ENCODE peak calls at places on chromosomes 4 and X, in six cellular contexts. T is fibroblast of mammary gland, K is thoracic aorta, L is HCT116, Q is RWPE1, X is lung. J is an unnamed sample.

GRCh38 chrX:70062076-70062475 is at the start of gene OTUD6A:
- DNase-seq in Q (no peak), X (no peak), L (no peak), T (no peak), K (no peak), J (no peak)

GRCh38 chr4:8383451-8384160 is 56.9 kb downstream of the ACOX3 start:
- DNase-seq in X (no peak), Q (no peak), K (no peak), L (no peak), T (peak; percentile 36), J (no peak)

GRCh38 chrX:96102997-96103396 is 581.6 kb upstream of the DIAPH2 start:
- DNase-seq in L (no peak), T (no peak), K (no peak), X (no peak), Q (no peak), J (no peak)

GRCh38 chr4:81541546-81541945 is 69.8 kb upstream of the RASGEF1B start:
- DNase-seq in T (no peak), Q (no peak), L (no peak), K (no peak), X (no peak), J (no peak)

GRCh38 chrX:119753639-119754257 is 4.6 kb upstream of the SOWAHD start:
- DNase-seq in L (peak; percentile 48), K (no peak), Q (no peak), T (peak; percentile 51), X (no peak), J (no peak)

GRCh38 chr4:612052-612748 is 13.2 kb upstream of the PDE6B start:
- DNase-seq in K (no peak), L (no peak), T (no peak), X (no peak), Q (no peak), J (no peak)

GRCh38 chrX:116749943-116750342 is 287.2 kb upstream of the CT83 start:
- DNase-seq in K (no peak), Q (peak; percentile 65), X (no peak), T (no peak), L (no peak), J (no peak)

GRCh38 chr4:77801260-77801608 is 17.9 kb downstream of the CNOT6L start:
- DNase-seq in Q (no peak), K (no peak), X (no peak), L (no peak), T (no peak), J (no peak)

GRCh38 chrX:119638725-119639471 is 32.7 kb upstream of the NKRF start:
- DNase-seq in X (no peak), T (no peak), K (no peak), Q (no peak), L (no peak), J (no peak)

GRCh38 chrX:45322382-45322781 is 121.7 kb upstream of the DIPK2B start:
- DNase-seq in T (peak; percentile 88), X (peak; percentile 34), Q (peak; percentile 26), K (no peak), L (peak; percentile 51), J (peak; percentile 48)
- TF ChIP-seq CTCF in T (peak; percentile 61), X (peak; percentile 25), Q (peak; percentile 54), K (peak; percentile 38), L (peak; percentile 22), J (peak; percentile 64)

GRCh38 chr4:154049457-154050181 is 260.7 kb upstream of the SFRP2 start:
- DNase-seq in K (no peak), T (peak; percentile 82), X (no peak), Q (no peak), L (peak; percentile 16), J (peak; percentile 63)
- TF ChIP-seq CTCF in K (no peak), T (peak; percentile 17), X (no peak), Q (no peak), L (peak; percentile 51), J (peak; percentile 37)

DNA sequence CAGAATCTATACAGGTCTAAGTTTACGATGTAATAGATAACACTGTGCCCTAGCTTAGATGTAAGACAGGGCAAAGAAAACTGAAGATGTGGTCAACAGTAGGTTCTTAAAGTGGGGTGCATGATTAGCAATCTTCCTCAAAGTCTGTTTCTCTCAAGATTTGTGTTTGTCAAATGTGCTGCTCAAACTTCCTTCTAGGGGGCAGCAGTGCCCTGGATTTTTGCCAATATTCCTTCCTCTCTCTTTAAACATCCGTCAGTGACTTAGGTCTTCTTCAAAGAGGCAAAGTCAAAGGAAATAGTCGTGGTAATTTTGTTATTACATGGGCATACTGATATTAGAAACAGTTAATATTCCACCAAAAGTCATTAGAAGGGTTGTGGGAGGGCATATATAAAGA is 4.2 kb upstream of the PDHA2 start:
- DNase-seq in T (no peak), Q (no peak), X (no peak), K (no peak), L (peak; percentile 24), J (no peak)
- TF ChIP-seq CTCF in T (no peak), Q (no peak), X (no peak), K (no peak), L (peak; percentile 50), J (peak; percentile 46)

GRCh38 chr4:3040447-3041191 is 33.7 kb downstream of the HTT-AS start:
- DNase-seq in K (no peak), Q (no peak), L (no peak), X (no peak), T (no peak), J (no peak)

GRCh38 chr4:3043272-3044020 is 30.9 kb downstream of the HTT-AS start:
- DNase-seq in L (no peak), T (no peak), X (no peak), Q (no peak), K (no peak), J (no peak)

GRCh38 chr4:3042226-3042625 is 32.1 kb downstream of the HTT-AS start:
- DNase-seq in K (no peak), T (no peak), L (no peak), X (no peak), Q (no peak), J (no peak)

GRCh38 chr4:3039706-3040366 is 34.5 kb downstream of the HTT-AS start:
- DNase-seq in X (no peak), T (no peak), L (no peak), K (no peak), Q (no peak), J (no peak)

DNA sequence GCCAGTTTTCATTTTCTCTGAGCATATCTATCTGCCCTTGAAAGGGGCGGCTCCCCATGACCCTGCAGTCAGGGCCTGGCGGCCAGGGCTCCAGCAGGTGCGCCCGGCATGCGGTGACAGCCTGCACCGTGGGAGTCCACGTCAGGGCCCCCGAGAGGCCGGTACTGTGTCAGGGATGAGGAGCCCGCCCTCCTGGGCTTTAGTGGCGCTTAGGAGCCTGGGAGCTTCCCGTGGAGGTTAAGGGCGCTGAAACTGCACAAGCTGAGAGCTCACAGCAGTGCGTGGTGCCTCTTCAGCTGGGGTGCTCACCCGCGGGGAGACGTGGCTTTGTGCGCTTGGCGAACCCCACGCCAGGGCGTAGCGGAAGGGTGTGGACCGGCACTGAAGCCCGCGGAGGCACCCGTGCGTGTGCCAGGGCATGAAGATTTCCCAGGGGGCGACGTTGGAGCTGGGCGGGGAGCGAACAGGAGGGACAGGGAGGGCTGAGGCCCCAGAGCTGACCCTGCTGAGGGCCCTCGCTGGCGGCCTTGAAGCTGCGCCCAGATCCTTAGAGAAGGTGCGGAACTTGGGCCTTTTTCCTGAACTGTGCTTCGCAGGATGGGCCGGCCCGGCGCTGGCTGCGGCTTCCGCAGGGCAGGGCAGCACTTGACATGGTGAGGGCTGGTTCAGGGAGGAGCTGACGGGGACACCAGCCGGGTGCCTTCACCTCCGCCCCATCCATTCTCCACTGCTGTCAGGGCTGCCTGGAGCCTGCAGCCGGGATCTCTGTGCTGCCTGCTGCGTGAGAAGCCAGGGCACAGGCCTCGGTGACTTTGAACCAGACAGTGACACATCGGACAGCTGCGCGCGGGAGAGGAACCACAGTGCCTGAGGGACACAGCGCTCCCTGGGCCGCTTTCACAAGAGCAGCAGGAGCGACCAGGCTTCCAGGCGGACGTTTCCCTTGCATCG is 32.9 kb downstream of the HTT-AS start:
- DNase-seq in L (no peak), T (peak; percentile 36), X (peak; percentile 69), Q (no peak), K (no peak), J (no peak)
- TF ChIP-seq CTCF in L (no peak), T (no peak), X (no peak), Q (no peak), K (no peak), J (no peak)

GRCh38 chr4:118285931-118286330 is 66.9 kb downstream of the PRSS12 start:
- DNase-seq in Q (no peak), T (no peak), K (no peak), L (no peak), X (no peak), J (no peak)

GRCh38 chr4:118289794-118290193 is 63.0 kb downstream of the PRSS12 start:
- DNase-seq in K (no peak), L (no peak), X (no peak), Q (no peak), T (peak; percentile 90), J (no peak)

GRCh38 chr4:118287691-118288090 is 65.1 kb downstream of the PRSS12 start:
- DNase-seq in Q (no peak), T (peak; percentile 38), X (no peak), K (no peak), L (no peak), J (no peak)

GRCh38 chr4:118286685-118287084 is 66.1 kb downstream of the PRSS12 start:
- DNase-seq in Q (no peak), T (no peak), L (no peak), X (no peak), K (no peak), J (no peak)

DNA sequence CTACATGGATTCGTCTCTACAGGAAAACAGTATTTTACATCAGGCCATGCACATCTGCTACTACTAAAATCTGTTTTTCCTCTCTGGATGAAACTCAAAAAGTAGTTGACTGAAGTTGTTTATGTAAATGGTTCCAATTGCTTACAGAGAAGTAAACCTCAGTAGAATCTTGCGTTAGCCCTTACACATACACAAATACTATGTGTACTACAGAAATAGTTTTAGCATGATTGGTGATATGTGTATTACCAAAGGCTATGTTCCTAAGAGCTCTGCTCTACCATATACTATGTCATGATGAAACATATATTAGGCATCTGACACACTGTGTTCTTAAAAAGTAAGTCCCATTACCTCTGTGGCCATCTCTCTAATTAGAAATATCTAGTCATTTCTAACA is 64.7 kb downstream of the PRSS12 start:
- DNase-seq in K (no peak), X (no peak), L (no peak), T (peak; percentile 86), Q (no peak), J (no peak)
- TF ChIP-seq CTCF in K (no peak), X (no peak), L (no peak), T (no peak), Q (no peak), J (no peak)

GRCh38 chr4:112897548-112897947 is 151.9 kb upstream of the ANK2 start:
- DNase-seq in K (no peak), T (no peak), X (no peak), Q (no peak), L (no peak), J (no peak)
- TF ChIP-seq CTCF in K (no peak), T (no peak), X (no peak), Q (no peak), L (no peak), J (peak; percentile 21)